ENCODE peak calls at places on chromosomes 2 and 18, in ten cellular contexts. S is COLO829, U is NCI-H2081, E is astrocyte of the spinal cord, N is NCI-H524, O is upper lobe of left lung, T is left colon, D is right lobe of liver, Y is GM13977, F is neuronal stem cell. L is an unnamed sample.

GRCh38 chr2:200665626-200666453 is 80.0 kb downstream of the AOX1 start:
- DNase-seq in S (no peak), U (no peak), E (no peak), N (no peak), O (no peak), T (no peak), D (no peak), Y (no peak), F (no peak), L (no peak)

GRCh38 chr2:108593547-108594098 is 59.4 kb downstream of the LIMS1 start:
- DNase-seq in S (peak; percentile 48), U (no peak), E (peak; percentile 96), N (no peak), O (no peak), T (no peak), D (no peak), Y (no peak), F (no peak), L (no peak)

GRCh38 chr2:18924905-18925691 is 335.7 kb upstream of the NT5C1B start:
- DNase-seq in S (no peak), U (no peak), E (peak; percentile 79), N (no peak), O (no peak), T (no peak), D (no peak), Y (no peak), F (no peak), L (no peak)

GRCh38 chr2:48717826-48718225 is 37.7 kb downstream of the LHCGR start:
- DNase-seq in S (no peak), U (no peak), E (no peak), N (no peak), O (no peak), T (no peak), D (no peak), Y (no peak), F (no peak), L (no peak)

GRCh38 chr2:234676859-234677450 is 180.1 kb upstream of the ARL4C start:
- DNase-seq in S (peak; percentile 67), U (peak; percentile 59), E (no peak), N (no peak), O (no peak), T (no peak), D (no peak), Y (no peak), F (peak; percentile 51), L (no peak)

GRCh38 chr2:11112870-11113428 is 42.3 kb upstream of the SLC66A3 start:
- DNase-seq in S (no peak), U (no peak), E (no peak), N (no peak), O (no peak), T (no peak), D (no peak), Y (no peak), F (no peak), L (no peak)

GRCh38 chr2:15053542-15053941 is 421.0 kb downstream of the LRATD1 start:
- DNase-seq in S (no peak), U (no peak), E (no peak), N (no peak), O (no peak), T (no peak), D (no peak), Y (no peak), F (no peak), L (no peak)

GRCh38 chr2:42569116-42569711 is 782 bp downstream of the MTA3 start:
- DNase-seq in S (peak; percentile 30), U (peak; percentile 57), E (peak; percentile 33), N (peak; percentile 15), O (no peak), T (no peak), D (peak; percentile 46), Y (peak; percentile 66), F (no peak), L (no peak)

GRCh38 chr2:122652670-122653069 is 897.2 kb downstream of the TSN start:
- DNase-seq in S (no peak), U (peak; percentile 55), E (no peak), N (no peak), O (no peak), T (no peak), D (no peak), Y (no peak), F (no peak), L (no peak)

GRCh38 chr18:74935411-74935810 is 273.5 kb downstream of the PTGR3 start:
- DNase-seq in S (no peak), U (no peak), E (no peak), N (no peak), O (no peak), T (no peak), D (no peak), Y (no peak), F (no peak), L (no peak)

GRCh38 chr18:57898506-57899124 is 95.5 kb upstream of the ATP8B1 start:
- DNase-seq in S (no peak), U (no peak), E (peak; percentile 92), N (peak; percentile 31), O (no peak), T (no peak), D (no peak), Y (no peak), F (no peak), L (no peak)

GRCh38 chr18:6759579-6759978 is 30.1 kb downstream of the ARHGAP28 start:
- DNase-seq in S (no peak), U (no peak), E (no peak), N (no peak), O (no peak), T (no peak), D (no peak), Y (no peak), F (no peak), L (no peak)

GRCh38 chr18:64052772-64053171 is 82.9 kb downstream of the SERPINB8 start:
- DNase-seq in S (no peak), U (no peak), E (no peak), N (no peak), O (no peak), T (no peak), D (no peak), Y (no peak), F (no peak), L (no peak)

GRCh38 chr2:195563857-195564512 is 93.0 kb upstream of the SLC39A10 start:
- DNase-seq in S (no peak), U (no peak), E (peak; percentile 19), N (no peak), O (no peak), T (no peak), D (no peak), Y (no peak), F (no peak), L (no peak)

GRCh38 chr2:219453691-219454131 is 19.1 kb downstream of the SPEG start:
- DNase-seq in S (no peak), U (no peak), E (peak; percentile 96), N (peak; percentile 18), O (no peak), T (peak; percentile 94), D (no peak), Y (no peak), F (no peak), L (no peak)

GRCh38 chr18:65016631-65017371 is 734.0 kb upstream of the CDH7 start:
- DNase-seq in S (no peak), U (no peak), E (no peak), N (no peak), O (no peak), T (no peak), D (no peak), Y (no peak), F (no peak), L (no peak)

GRCh38 chr2:85750509-85751299 is 3.1 kb upstream of the ATOH8 start:
- DNase-seq in S (no peak), U (peak; percentile 36), E (no peak), N (peak; percentile 26), O (peak; percentile 83), T (peak; percentile 64), D (peak; percentile 83), Y (peak; percentile 66), F (peak; percentile 55), L (peak; percentile 47)

GRCh38 chr2:74919827-74920226 is 38.6 kb upstream of the POLE4 start:
- DNase-seq in S (no peak), U (peak; percentile 65), E (peak; percentile 47), N (peak; percentile 44), O (peak; percentile 73), T (peak; percentile 41), D (peak; percentile 66), Y (peak; percentile 81), F (peak; percentile 67), L (peak; percentile 38)

GRCh38 chr2:26072925-26073768 is 39.3 kb downstream of the RAB10 start:
- DNase-seq in S (no peak), U (no peak), E (no peak), N (no peak), O (no peak), T (no peak), D (no peak), Y (no peak), F (no peak), L (no peak)

GRCh38 chr18:34122724-34123334 is 101.9 kb downstream of the NOL4 start:
- DNase-seq in S (peak; percentile 19), U (peak; percentile 77), E (peak; percentile 64), N (peak; percentile 26), O (no peak), T (no peak), D (no peak), Y (peak; percentile 39), F (peak; percentile 44), L (peak; percentile 16)

GRCh38 chr2:205758498-205758897 is 76.2 kb downstream of the NRP2 start:
- DNase-seq in S (no peak), U (no peak), E (no peak), N (no peak), O (no peak), T (no peak), D (no peak), Y (no peak), F (no peak), L (no peak)

GRCh38 chr2:98769784-98770183 is 38.9 kb upstream of the MGAT4A start:
- DNase-seq in S (no peak), U (peak; percentile 51), E (no peak), N (peak; percentile 62), O (peak; percentile 40), T (no peak), D (no peak), Y (no peak), F (no peak), L (no peak)

GRCh38 chr2:168243061-168243460 is 4.3 kb downstream of the STK39 start:
- DNase-seq in S (no peak), U (peak; percentile 23), E (no peak), N (no peak), O (no peak), T (no peak), D (no peak), Y (no peak), F (no peak), L (no peak)

GRCh38 chr2:180507028-180507427 is 473.4 kb upstream of the UBE2E3 start:
- DNase-seq in S (no peak), U (no peak), E (no peak), N (no peak), O (no peak), T (no peak), D (no peak), Y (no peak), F (no peak), L (no peak)

GRCh38 chr2:4516362-4516761 is 813.0 kb downstream of the DCDC2C start:
- DNase-seq in S (no peak), U (no peak), E (no peak), N (peak; percentile 6), O (no peak), T (no peak), D (no peak), Y (no peak), F (no peak), L (no peak)

GRCh38 chr2:241870081-241870541 is 582 bp downstream of the RTP5 start:
- DNase-seq in S (no peak), U (peak; percentile 63), E (no peak), N (peak; percentile 30), O (no peak), T (no peak), D (no peak), Y (no peak), F (no peak), L (no peak)

GRCh38 chr2:68812256-68812655 is 58.9 kb downstream of the BMP10 start:
- DNase-seq in S (no peak), U (peak; percentile 49), E (no peak), N (no peak), O (peak; percentile 39), T (no peak), D (peak; percentile 44), Y (no peak), F (no peak), L (no peak)

GRCh38 chr2:202149155-202149762 is 76.2 kb downstream of the KIAA2012 start:
- DNase-seq in S (no peak), U (no peak), E (peak; percentile 66), N (no peak), O (no peak), T (no peak), D (no peak), Y (no peak), F (peak; percentile 80), L (no peak)

L was measured in HCT116.